ENCODE peak calls at places on chromosomes 16 and 17, in nine cellular contexts. One of them, this sample, is unnamed.

GRCh38 chr16:2698996-2699750 is 16.9 kb downstream of the KCTD5 start:
- DNase-seq in AG04450: no peak
- DNase-seq in HTR-8/SVneo: no peak
- DNase-seq in tibial artery: no peak
- DNase-seq in effector CD8-positive, alpha-beta T cell: no peak
- DNase-seq in heart right ventricle: peak
- DNase-seq in stimulated activated CD8-positive, alpha-beta memory T cell treated with anti-CD3 and anti-CD28 coated beads, Interleukin-7, amount 100 ng/mL, for 1 hour: no peak
- DNase-seq in RCC 7860: no peak
- DNase-seq in stimulated activated CD4-positive, alpha-beta T cell treated with anti-CD3 and anti-CD28 coated beads, Interleukin-1b, Interleukin-23, amount 100 ng/mL, for 24 hours: no peak
- DNase-seq in this sample: no peak

GRCh38 chr17:8091033-8091687 is 3.6 kb upstream of the ALOX12B start:
- DNase-seq in AG04450: no peak
- DNase-seq in HTR-8/SVneo: no peak
- DNase-seq in tibial artery: no peak
- DNase-seq in effector CD8-positive, alpha-beta T cell: no peak
- DNase-seq in heart right ventricle: no peak
- DNase-seq in stimulated activated CD8-positive, alpha-beta memory T cell treated with anti-CD3 and anti-CD28 coated beads, Interleukin-7, amount 100 ng/mL, for 1 hour: no peak
- DNase-seq in RCC 7860: no peak
- DNase-seq in stimulated activated CD4-positive, alpha-beta T cell treated with anti-CD3 and anti-CD28 coated beads, Interleukin-1b, Interleukin-23, amount 100 ng/mL, for 24 hours: no peak
- DNase-seq in this sample: no peak

GRCh38 chr17:79918581-79919163 is 79.4 kb upstream of the CBX4 start:
- DNase-seq in AG04450: no peak
- DNase-seq in HTR-8/SVneo: no peak
- DNase-seq in tibial artery: no peak
- DNase-seq in effector CD8-positive, alpha-beta T cell: no peak
- DNase-seq in heart right ventricle: no peak
- DNase-seq in stimulated activated CD8-positive, alpha-beta memory T cell treated with anti-CD3 and anti-CD28 coated beads, Interleukin-7, amount 100 ng/mL, for 1 hour: no peak
- DNase-seq in RCC 7860: no peak
- DNase-seq in stimulated activated CD4-positive, alpha-beta T cell treated with anti-CD3 and anti-CD28 coated beads, Interleukin-1b, Interleukin-23, amount 100 ng/mL, for 24 hours: no peak
- DNase-seq in this sample: no peak

GRCh38 chr16:57564571-57565270 is 22.3 kb downstream of the ADGRG5 start:
- DNase-seq in AG04450: no peak
- DNase-seq in HTR-8/SVneo: peak
- DNase-seq in tibial artery: no peak
- DNase-seq in effector CD8-positive, alpha-beta T cell: no peak
- DNase-seq in heart right ventricle: no peak
- DNase-seq in stimulated activated CD8-positive, alpha-beta memory T cell treated with anti-CD3 and anti-CD28 coated beads, Interleukin-7, amount 100 ng/mL, for 1 hour: no peak
- DNase-seq in RCC 7860: no peak
- DNase-seq in stimulated activated CD4-positive, alpha-beta T cell treated with anti-CD3 and anti-CD28 coated beads, Interleukin-1b, Interleukin-23, amount 100 ng/mL, for 24 hours: no peak
- DNase-seq in this sample: no peak

GRCh38 chr17:10631048-10631700 is 25.9 kb downstream of the MYH3 start:
- DNase-seq in AG04450: no peak
- DNase-seq in HTR-8/SVneo: peak
- DNase-seq in tibial artery: no peak
- DNase-seq in effector CD8-positive, alpha-beta T cell: no peak
- DNase-seq in heart right ventricle: no peak
- DNase-seq in stimulated activated CD8-positive, alpha-beta memory T cell treated with anti-CD3 and anti-CD28 coated beads, Interleukin-7, amount 100 ng/mL, for 1 hour: no peak
- DNase-seq in RCC 7860: no peak
- DNase-seq in stimulated activated CD4-positive, alpha-beta T cell treated with anti-CD3 and anti-CD28 coated beads, Interleukin-1b, Interleukin-23, amount 100 ng/mL, for 24 hours: no peak
- DNase-seq in this sample: peak

GRCh38 chr16:68760671-68761275 is 23.7 kb downstream of the CDH1 start:
- DNase-seq in AG04450: no peak
- DNase-seq in HTR-8/SVneo: peak
- DNase-seq in tibial artery: no peak
- DNase-seq in effector CD8-positive, alpha-beta T cell: no peak
- DNase-seq in heart right ventricle: no peak
- DNase-seq in stimulated activated CD8-positive, alpha-beta memory T cell treated with anti-CD3 and anti-CD28 coated beads, Interleukin-7, amount 100 ng/mL, for 1 hour: no peak
- DNase-seq in RCC 7860: peak
- DNase-seq in stimulated activated CD4-positive, alpha-beta T cell treated with anti-CD3 and anti-CD28 coated beads, Interleukin-1b, Interleukin-23, amount 100 ng/mL, for 24 hours: peak
- DNase-seq in this sample: no peak

GRCh38 chr16:70706948-70707465 is 21.2 kb upstream of the MTSS2 start:
- DNase-seq in AG04450: peak
- DNase-seq in HTR-8/SVneo: peak
- DNase-seq in tibial artery: no peak
- DNase-seq in effector CD8-positive, alpha-beta T cell: no peak
- DNase-seq in heart right ventricle: no peak
- DNase-seq in stimulated activated CD8-positive, alpha-beta memory T cell treated with anti-CD3 and anti-CD28 coated beads, Interleukin-7, amount 100 ng/mL, for 1 hour: no peak
- DNase-seq in RCC 7860: peak
- DNase-seq in stimulated activated CD4-positive, alpha-beta T cell treated with anti-CD3 and anti-CD28 coated beads, Interleukin-1b, Interleukin-23, amount 100 ng/mL, for 24 hours: no peak
- DNase-seq in this sample: no peak

GRCh38 chr17:66548659-66549311 is 246.4 kb downstream of the PRKCA start:
- DNase-seq in AG04450: no peak
- DNase-seq in HTR-8/SVneo: no peak
- DNase-seq in tibial artery: no peak
- DNase-seq in effector CD8-positive, alpha-beta T cell: no peak
- DNase-seq in heart right ventricle: no peak
- DNase-seq in stimulated activated CD8-positive, alpha-beta memory T cell treated with anti-CD3 and anti-CD28 coated beads, Interleukin-7, amount 100 ng/mL, for 1 hour: no peak
- DNase-seq in RCC 7860: peak
- DNase-seq in stimulated activated CD4-positive, alpha-beta T cell treated with anti-CD3 and anti-CD28 coated beads, Interleukin-1b, Interleukin-23, amount 100 ng/mL, for 24 hours: no peak
- DNase-seq in this sample: no peak

GRCh38 chr17:68353121-68353521 is 61.8 kb downstream of the ARSG start:
- DNase-seq in AG04450: no peak
- DNase-seq in HTR-8/SVneo: no peak
- DNase-seq in tibial artery: no peak
- DNase-seq in effector CD8-positive, alpha-beta T cell: no peak
- DNase-seq in heart right ventricle: no peak
- DNase-seq in stimulated activated CD8-positive, alpha-beta memory T cell treated with anti-CD3 and anti-CD28 coated beads, Interleukin-7, amount 100 ng/mL, for 1 hour: no peak
- DNase-seq in RCC 7860: no peak
- DNase-seq in stimulated activated CD4-positive, alpha-beta T cell treated with anti-CD3 and anti-CD28 coated beads, Interleukin-1b, Interleukin-23, amount 100 ng/mL, for 24 hours: no peak
- DNase-seq in this sample: no peak

GRCh38 chr17:69500911-69501429 is 86.5 kb downstream of the MAP2K6 start:
- DNase-seq in AG04450: no peak
- DNase-seq in HTR-8/SVneo: no peak
- DNase-seq in tibial artery: no peak
- DNase-seq in effector CD8-positive, alpha-beta T cell: no peak
- DNase-seq in heart right ventricle: no peak
- DNase-seq in stimulated activated CD8-positive, alpha-beta memory T cell treated with anti-CD3 and anti-CD28 coated beads, Interleukin-7, amount 100 ng/mL, for 1 hour: no peak
- DNase-seq in RCC 7860: no peak
- DNase-seq in stimulated activated CD4-positive, alpha-beta T cell treated with anti-CD3 and anti-CD28 coated beads, Interleukin-1b, Interleukin-23, amount 100 ng/mL, for 24 hours: no peak
- DNase-seq in this sample: no peak

GRCh38 chr16:8661703-8662102 is 12.7 kb upstream of the ABAT start:
- DNase-seq in AG04450: no peak
- DNase-seq in HTR-8/SVneo: no peak
- DNase-seq in tibial artery: no peak
- DNase-seq in effector CD8-positive, alpha-beta T cell: no peak
- DNase-seq in heart right ventricle: no peak
- DNase-seq in stimulated activated CD8-positive, alpha-beta memory T cell treated with anti-CD3 and anti-CD28 coated beads, Interleukin-7, amount 100 ng/mL, for 1 hour: no peak
- DNase-seq in RCC 7860: no peak
- DNase-seq in stimulated activated CD4-positive, alpha-beta T cell treated with anti-CD3 and anti-CD28 coated beads, Interleukin-1b, Interleukin-23, amount 100 ng/mL, for 24 hours: no peak
- DNase-seq in this sample: no peak

GRCh38 chr17:21189361-21189760 is 24.6 kb downstream of the TMEM11 start:
- DNase-seq in AG04450: no peak
- DNase-seq in HTR-8/SVneo: no peak
- DNase-seq in tibial artery: no peak
- DNase-seq in effector CD8-positive, alpha-beta T cell: no peak
- DNase-seq in heart right ventricle: no peak
- DNase-seq in stimulated activated CD8-positive, alpha-beta memory T cell treated with anti-CD3 and anti-CD28 coated beads, Interleukin-7, amount 100 ng/mL, for 1 hour: no peak
- DNase-seq in RCC 7860: no peak
- DNase-seq in stimulated activated CD4-positive, alpha-beta T cell treated with anti-CD3 and anti-CD28 coated beads, Interleukin-1b, Interleukin-23, amount 100 ng/mL, for 24 hours: no peak
- DNase-seq in this sample: no peak

GRCh38 chr17:57530508-57530907 is 214.6 kb downstream of the CCDC182 start:
- DNase-seq in AG04450: no peak
- DNase-seq in HTR-8/SVneo: peak
- DNase-seq in tibial artery: no peak
- DNase-seq in effector CD8-positive, alpha-beta T cell: no peak
- DNase-seq in heart right ventricle: no peak
- DNase-seq in stimulated activated CD8-positive, alpha-beta memory T cell treated with anti-CD3 and anti-CD28 coated beads, Interleukin-7, amount 100 ng/mL, for 1 hour: no peak
- DNase-seq in RCC 7860: no peak
- DNase-seq in stimulated activated CD4-positive, alpha-beta T cell treated with anti-CD3 and anti-CD28 coated beads, Interleukin-1b, Interleukin-23, amount 100 ng/mL, for 24 hours: no peak
- DNase-seq in this sample: no peak

GRCh38 chr17:63634163-63634562 is 11.9 kb downstream of the MAP3K3 start:
- DNase-seq in AG04450: no peak
- DNase-seq in HTR-8/SVneo: no peak
- DNase-seq in tibial artery: peak
- DNase-seq in effector CD8-positive, alpha-beta T cell: no peak
- DNase-seq in heart right ventricle: no peak
- DNase-seq in stimulated activated CD8-positive, alpha-beta memory T cell treated with anti-CD3 and anti-CD28 coated beads, Interleukin-7, amount 100 ng/mL, for 1 hour: no peak
- DNase-seq in RCC 7860: no peak
- DNase-seq in stimulated activated CD4-positive, alpha-beta T cell treated with anti-CD3 and anti-CD28 coated beads, Interleukin-1b, Interleukin-23, amount 100 ng/mL, for 24 hours: no peak
- DNase-seq in this sample: no peak

GRCh38 chr16:57061084-57061905 is 31.1 kb upstream of the CPNE2 start:
- DNase-seq in AG04450: no peak
- DNase-seq in HTR-8/SVneo: peak
- DNase-seq in tibial artery: peak
- DNase-seq in effector CD8-positive, alpha-beta T cell: no peak
- DNase-seq in heart right ventricle: peak
- DNase-seq in stimulated activated CD8-positive, alpha-beta memory T cell treated with anti-CD3 and anti-CD28 coated beads, Interleukin-7, amount 100 ng/mL, for 1 hour: no peak
- DNase-seq in RCC 7860: no peak
- DNase-seq in stimulated activated CD4-positive, alpha-beta T cell treated with anti-CD3 and anti-CD28 coated beads, Interleukin-1b, Interleukin-23, amount 100 ng/mL, for 24 hours: no peak
- DNase-seq in this sample: no peak

GRCh38 chr16:21656795-21657768 is 4.7 kb upstream of the IGSF6 start:
- DNase-seq in AG04450: no peak
- DNase-seq in HTR-8/SVneo: peak
- DNase-seq in tibial artery: no peak
- DNase-seq in effector CD8-positive, alpha-beta T cell: peak
- DNase-seq in heart right ventricle: no peak
- DNase-seq in stimulated activated CD8-positive, alpha-beta memory T cell treated with anti-CD3 and anti-CD28 coated beads, Interleukin-7, amount 100 ng/mL, for 1 hour: no peak
- DNase-seq in RCC 7860: peak
- DNase-seq in stimulated activated CD4-positive, alpha-beta T cell treated with anti-CD3 and anti-CD28 coated beads, Interleukin-1b, Interleukin-23, amount 100 ng/mL, for 24 hours: no peak
- DNase-seq in this sample: peak

GRCh38 chr17:64032081-64032480 is 11.6 kb upstream of the ICAM2 start:
- DNase-seq in AG04450: no peak
- DNase-seq in HTR-8/SVneo: no peak
- DNase-seq in tibial artery: no peak
- DNase-seq in effector CD8-positive, alpha-beta T cell: no peak
- DNase-seq in heart right ventricle: no peak
- DNase-seq in stimulated activated CD8-positive, alpha-beta memory T cell treated with anti-CD3 and anti-CD28 coated beads, Interleukin-7, amount 100 ng/mL, for 1 hour: no peak
- DNase-seq in RCC 7860: peak
- DNase-seq in stimulated activated CD4-positive, alpha-beta T cell treated with anti-CD3 and anti-CD28 coated beads, Interleukin-1b, Interleukin-23, amount 100 ng/mL, for 24 hours: no peak
- DNase-seq in this sample: no peak

GRCh38 chr17:47879776-47880452 is 16.1 kb upstream of the SP2 start:
- DNase-seq in AG04450: no peak
- DNase-seq in HTR-8/SVneo: no peak
- DNase-seq in tibial artery: no peak
- DNase-seq in effector CD8-positive, alpha-beta T cell: no peak
- DNase-seq in heart right ventricle: no peak
- DNase-seq in stimulated activated CD8-positive, alpha-beta memory T cell treated with anti-CD3 and anti-CD28 coated beads, Interleukin-7, amount 100 ng/mL, for 1 hour: no peak
- DNase-seq in RCC 7860: no peak
- DNase-seq in stimulated activated CD4-positive, alpha-beta T cell treated with anti-CD3 and anti-CD28 coated beads, Interleukin-1b, Interleukin-23, amount 100 ng/mL, for 24 hours: no peak
- DNase-seq in this sample: no peak

GRCh38 chr16:9489823-9490467 is 398.5 kb downstream of the HAPSTR1 start:
- DNase-seq in AG04450: no peak
- DNase-seq in HTR-8/SVneo: no peak
- DNase-seq in tibial artery: no peak
- DNase-seq in effector CD8-positive, alpha-beta T cell: no peak
- DNase-seq in heart right ventricle: peak
- DNase-seq in stimulated activated CD8-positive, alpha-beta memory T cell treated with anti-CD3 and anti-CD28 coated beads, Interleukin-7, amount 100 ng/mL, for 1 hour: no peak
- DNase-seq in RCC 7860: no peak
- DNase-seq in stimulated activated CD4-positive, alpha-beta T cell treated with anti-CD3 and anti-CD28 coated beads, Interleukin-1b, Interleukin-23, amount 100 ng/mL, for 24 hours: no peak
- DNase-seq in this sample: no peak